ENCODE peak calls at places on chromosomes 6 and 20, in four cellular contexts. T is endodermal cell, D is lung, Y is cardiac fibroblast. V is an unnamed sample.

GRCh38 chr6:1662532-1662931 is 52.8 kb downstream of the FOXC1 start:
- DNase-seq in D (no peak), T (no peak), Y (no peak), V (no peak)

GRCh38 chr6:41406821-41407787 is 71.7 kb downstream of the NCR2 start:
- DNase-seq in D (peak), Y (no peak), T (peak), V (no peak)

GRCh38 chr20:34262488-34263288 is 21.5 kb downstream of the ASIP start:
- DNase-seq in D (no peak), T (peak), Y (peak), V (peak)

GRCh38 chr20:25459916-25460590 is 52.6 kb downstream of the GINS1 start:
- DNase-seq in Y (no peak), D (no peak), T (no peak), V (no peak)

GRCh38 chr6:140609956-140610355 is 1235.5 kb upstream of the CITED2 start:
- DNase-seq in T (no peak), D (no peak), Y (no peak), V (no peak)

GRCh38 chr6:40788661-40789111 is 201.5 kb upstream of the LRFN2 start:
- DNase-seq in T (no peak), Y (no peak), D (no peak), V (no peak)

GRCh38 chr6:157241411-157241979 is 81.8 kb downstream of the TMEM242 start:
- DNase-seq in D (no peak), Y (no peak), T (no peak), V (no peak)

GRCh38 chr6:39980839-39981580 is 46.7 kb upstream of the MOCS1 start:
- DNase-seq in T (peak), D (peak), Y (peak), V (no peak)

GRCh38 chr20:53767206-53767924 is 173.7 kb upstream of the ZNF217 start:
- DNase-seq in D (no peak), T (peak), Y (no peak), V (peak)

GRCh38 chr20:62030834-62031434 is 34.7 kb downstream of the TAF4 start:
- DNase-seq in D (no peak), T (no peak), Y (no peak), V (no peak)

GRCh38 chr6:159941286-159942113 is 27.4 kb upstream of the IGF2R start:
- DNase-seq in Y (peak), T (no peak), D (no peak), V (no peak)

GRCh38 chr6:80179691-80180090 is 73.2 kb downstream of the BCKDHB start:
- DNase-seq in T (no peak), Y (no peak), D (no peak), V (no peak)

GRCh38 chr20:15814360-15814759 is 758.9 kb downstream of the KIF16B start:
- DNase-seq in Y (no peak), D (no peak), T (no peak), V (no peak)

GRCh38 chr20:9353180-9353915 is 161.0 kb upstream of the LAMP5 start:
- DNase-seq in T (no peak), Y (no peak), D (no peak), V (no peak)

GRCh38 chr20:49447946-49448809 is 34.3 kb downstream of the KCNB1 start:
- DNase-seq in T (peak), Y (no peak), D (no peak), V (no peak)

GRCh38 chr6:36686668-36687513 is 8.4 kb downstream of the CDKN1A start:
- DNase-seq in D (no peak), T (peak), Y (no peak), V (no peak)

V was measured in left lobe of liver.